ENCODE peak calls at places on chromosomes 12 and 14, in five cellular contexts. One of them, this sample, is unnamed. For H3K4me1, the result is how much of the 10 kb centered on the place peaks cover.

GRCh38 chr14:105445901-105446845 is 26.5 kb downstream of the MTA1 start:
- DNase-seq in uterus: no peak
- DNase-seq in CD8-positive, alpha-beta T cell: no peak
- DNase-seq in right lobe of liver: no peak
- DNase-seq in upper lobe of right lung: no peak
- DNase-seq in this sample: no peak

GRCh38 chr14:24690492-24690891 is 56.5 kb upstream of the GZMB start:
- DNase-seq in uterus: no peak
- DNase-seq in CD8-positive, alpha-beta T cell: no peak
- DNase-seq in right lobe of liver: no peak
- DNase-seq in upper lobe of right lung: no peak
- DNase-seq in this sample: no peak

GRCh38 chr14:41404121-41404520 is 202.6 kb upstream of the LRFN5 start:
- DNase-seq in uterus: no peak
- DNase-seq in CD8-positive, alpha-beta T cell: no peak
- DNase-seq in right lobe of liver: no peak
- DNase-seq in upper lobe of right lung: no peak
- DNase-seq in this sample: no peak

GRCh38 chr12:14920475-14921126 is 17.7 kb downstream of the ERP27 start:
- DNase-seq in uterus: no peak
- DNase-seq in CD8-positive, alpha-beta T cell: no peak
- DNase-seq in right lobe of liver: no peak
- DNase-seq in upper lobe of right lung: no peak
- DNase-seq in this sample: no peak

GRCh38 chr12:1217191-1217949 is 226.3 kb downstream of the ERC1 start:
- DNase-seq in uterus: no peak
- DNase-seq in CD8-positive, alpha-beta T cell: no peak
- DNase-seq in right lobe of liver: no peak
- DNase-seq in upper lobe of right lung: no peak
- DNase-seq in this sample: no peak

GRCh38 chr12:47413806-47414205 is 292.0 kb downstream of the RPAP3 start:
- DNase-seq in uterus: no peak
- DNase-seq in CD8-positive, alpha-beta T cell: no peak
- DNase-seq in right lobe of liver: no peak
- DNase-seq in upper lobe of right lung: no peak
- DNase-seq in this sample: no peak

GRCh38 chr12:58142991-58143390 is 201.6 kb downstream of the ATP23 start:
- DNase-seq in uterus: no peak
- DNase-seq in CD8-positive, alpha-beta T cell: no peak
- DNase-seq in right lobe of liver: no peak
- DNase-seq in upper lobe of right lung: no peak
- DNase-seq in this sample: no peak

GRCh38 chr14:61470954-61471279 is 149.5 kb downstream of the PRKCH start:
- DNase-seq in uterus: no peak
- DNase-seq in CD8-positive, alpha-beta T cell: no peak
- DNase-seq in right lobe of liver: peak
- DNase-seq in upper lobe of right lung: no peak
- DNase-seq in this sample: no peak

GRCh38 chr12:47750229-47750798 is 8.4 kb downstream of the RAPGEF3 start:
- DNase-seq in uterus: no peak
- DNase-seq in CD8-positive, alpha-beta T cell: no peak
- DNase-seq in right lobe of liver: no peak
- DNase-seq in upper lobe of right lung: no peak
- DNase-seq in this sample: no peak

GRCh38 chr14:79186523-79186922 is 1016.4 kb downstream of the NRXN3 start:
- DNase-seq in uterus: no peak
- DNase-seq in CD8-positive, alpha-beta T cell: no peak
- DNase-seq in right lobe of liver: no peak
- DNase-seq in upper lobe of right lung: no peak
- DNase-seq in this sample: no peak

GRCh38 chr14:79732911-79733310 is 478.4 kb downstream of the DIO2 start:
- DNase-seq in uterus: no peak
- DNase-seq in CD8-positive, alpha-beta T cell: no peak
- DNase-seq in right lobe of liver: no peak
- DNase-seq in upper lobe of right lung: no peak
- DNase-seq in this sample: no peak

GRCh38 chr14:81471062-81471461 is 62.6 kb downstream of the SEL1L start:
- DNase-seq in uterus: no peak
- DNase-seq in CD8-positive, alpha-beta T cell: no peak
- DNase-seq in right lobe of liver: no peak
- DNase-seq in upper lobe of right lung: no peak
- DNase-seq in this sample: no peak

GRCh38 chr14:26323781-26324363 is 274.0 kb downstream of the NOVA1 start:
- DNase-seq in uterus: no peak
- DNase-seq in CD8-positive, alpha-beta T cell: no peak
- DNase-seq in right lobe of liver: no peak
- DNase-seq in upper lobe of right lung: no peak
- DNase-seq in this sample: no peak

GRCh38 chr12:72511906-72512305 is 239.7 kb downstream of the TRHDE start:
- DNase-seq in uterus: no peak
- DNase-seq in CD8-positive, alpha-beta T cell: no peak
- DNase-seq in right lobe of liver: no peak
- DNase-seq in upper lobe of right lung: no peak
- DNase-seq in this sample: no peak

GRCh38 chr12:10753066-10753465 is 29.9 kb upstream of the YBX3 start:
- DNase-seq in uterus: no peak
- DNase-seq in CD8-positive, alpha-beta T cell: no peak
- DNase-seq in right lobe of liver: no peak
- DNase-seq in upper lobe of right lung: no peak
- DNase-seq in this sample: no peak

GRCh38 chr12:24025153-24025798 is 75.8 kb upstream of the SOX5 start:
- DNase-seq in uterus: no peak
- DNase-seq in CD8-positive, alpha-beta T cell: no peak
- DNase-seq in right lobe of liver: no peak
- DNase-seq in upper lobe of right lung: no peak
- DNase-seq in this sample: no peak

GRCh38 chr14:54503476-54503875 is 6.2 kb upstream of the CGRRF1 start:
- DNase-seq in uterus: no peak
- DNase-seq in CD8-positive, alpha-beta T cell: no peak
- DNase-seq in right lobe of liver: no peak
- DNase-seq in upper lobe of right lung: no peak
- DNase-seq in this sample: no peak

GRCh38 chr12:43292699-43293098 is 259.3 kb downstream of the ADAMTS20 start:
- DNase-seq in uterus: no peak
- DNase-seq in CD8-positive, alpha-beta T cell: no peak
- DNase-seq in right lobe of liver: no peak
- DNase-seq in upper lobe of right lung: no peak
- DNase-seq in this sample: no peak

GRCh38 chr14:26702721-26703250 is 105.0 kb upstream of the NOVA1 start:
- DNase-seq in uterus: no peak
- DNase-seq in CD8-positive, alpha-beta T cell: no peak
- DNase-seq in right lobe of liver: no peak
- DNase-seq in upper lobe of right lung: no peak
- DNase-seq in this sample: no peak

GRCh38 chr14:104392001-104392395 is 187.6 kb upstream of the C14orf180 start:
- DNase-seq in uterus: no peak
- DNase-seq in CD8-positive, alpha-beta T cell: peak
- DNase-seq in right lobe of liver: peak
- DNase-seq in upper lobe of right lung: peak
- DNase-seq in this sample: peak

GRCh38 chr12:56242986-56243385 is 13.1 kb downstream of the SLC39A5 start:
- DNase-seq in uterus: no peak
- DNase-seq in CD8-positive, alpha-beta T cell: no peak
- DNase-seq in right lobe of liver: no peak
- DNase-seq in upper lobe of right lung: no peak
- DNase-seq in this sample: no peak

GRCh38 chr14:93013368-93013719 is 90.4 kb downstream of the CHGA start:
- DNase-seq in uterus: no peak
- DNase-seq in CD8-positive, alpha-beta T cell: no peak
- DNase-seq in right lobe of liver: no peak
- DNase-seq in upper lobe of right lung: no peak
- DNase-seq in this sample: no peak

GRCh38 chr14:104082807-104083206 is 2.7 kb upstream of the ASPG start:
- DNase-seq in uterus: peak
- DNase-seq in CD8-positive, alpha-beta T cell: no peak
- DNase-seq in right lobe of liver: peak
- DNase-seq in upper lobe of right lung: peak
- DNase-seq in this sample: no peak

GRCh38 chr14:55973285-55973800 is 144.9 kb upstream of the PELI2 start:
- DNase-seq in uterus: no peak
- DNase-seq in CD8-positive, alpha-beta T cell: no peak
- DNase-seq in right lobe of liver: no peak
- DNase-seq in upper lobe of right lung: no peak
- DNase-seq in this sample: no peak

GRCh38 chr12:130713581-130713991 is 2.5 kb downstream of the RIMBP2 start:
- DNase-seq in uterus: peak
- DNase-seq in CD8-positive, alpha-beta T cell: no peak
- DNase-seq in right lobe of liver: no peak
- DNase-seq in upper lobe of right lung: no peak
- DNase-seq in this sample: peak

GRCh38 chr12:3842517-3842916 is 30.7 kb downstream of the PARP11 start:
- DNase-seq in uterus: no peak
- DNase-seq in CD8-positive, alpha-beta T cell: no peak
- DNase-seq in right lobe of liver: no peak
- DNase-seq in upper lobe of right lung: no peak
- DNase-seq in this sample: no peak

GRCh38 chr12:52735106-52735505 is 31.8 kb upstream of the KRT77 start:
- DNase-seq in uterus: no peak
- DNase-seq in CD8-positive, alpha-beta T cell: no peak
- DNase-seq in right lobe of liver: no peak
- DNase-seq in upper lobe of right lung: no peak
- DNase-seq in this sample: no peak

GRCh38 chr14:85439696-85440328 is 90.1 kb upstream of the FLRT2 start:
- DNase-seq in uterus: no peak
- DNase-seq in CD8-positive, alpha-beta T cell: no peak
- DNase-seq in right lobe of liver: no peak
- DNase-seq in upper lobe of right lung: no peak
- DNase-seq in this sample: no peak
- H3K4me1 ChIP-seq in uterus: under half
- H3K4me1 ChIP-seq in CD8-positive, alpha-beta T cell: under half
- H3K4me1 ChIP-seq in right lobe of liver: under half
- H3K4me1 ChIP-seq in upper lobe of right lung: under half
- H3K4me1 ChIP-seq in this sample: under half

DNA sequence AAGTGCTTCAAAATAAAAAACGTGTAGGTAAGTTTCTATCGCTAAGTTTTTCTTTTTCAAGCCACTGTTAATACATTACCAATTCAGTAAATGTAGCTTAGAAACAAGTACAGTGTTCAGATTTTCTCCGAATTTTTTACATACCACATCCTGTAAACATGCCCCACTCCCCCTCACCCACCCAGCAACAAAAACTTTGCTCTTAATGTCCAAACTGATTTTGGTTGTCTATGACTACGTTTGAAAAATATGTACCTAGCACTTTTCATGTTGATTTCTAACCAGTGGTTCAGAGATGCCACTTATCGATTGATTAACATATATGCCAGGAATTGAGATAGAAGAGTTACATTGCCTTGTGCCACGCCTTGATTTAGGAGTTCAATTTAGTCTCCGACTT is 663 bp upstream of the LIN7A start:
- DNase-seq in uterus: no peak
- DNase-seq in CD8-positive, alpha-beta T cell: no peak
- DNase-seq in right lobe of liver: no peak
- DNase-seq in upper lobe of right lung: no peak
- DNase-seq in this sample: no peak
- H3K27ac ChIP-seq in uterus: no peak
- H3K27ac ChIP-seq in CD8-positive, alpha-beta T cell: no peak
- H3K27ac ChIP-seq in right lobe of liver: peak
- H3K27ac ChIP-seq in upper lobe of right lung: no peak
- H3K27ac ChIP-seq in this sample: no peak

GRCh38 chr14:106686533-106686932 is 1160.2 kb downstream of the TMEM121 start:
- DNase-seq in uterus: no peak
- DNase-seq in CD8-positive, alpha-beta T cell: no peak
- DNase-seq in right lobe of liver: no peak
- DNase-seq in upper lobe of right lung: no peak
- DNase-seq in this sample: no peak

GRCh38 chr14:106679776-106680175 is 1153.4 kb downstream of the TMEM121 start:
- DNase-seq in uterus: no peak
- DNase-seq in CD8-positive, alpha-beta T cell: no peak
- DNase-seq in right lobe of liver: no peak
- DNase-seq in upper lobe of right lung: no peak
- DNase-seq in this sample: no peak

GRCh38 chr14:106681161-106681955 is 1155.0 kb downstream of the TMEM121 start:
- DNase-seq in uterus: no peak
- DNase-seq in CD8-positive, alpha-beta T cell: no peak
- DNase-seq in right lobe of liver: no peak
- DNase-seq in upper lobe of right lung: no peak
- DNase-seq in this sample: no peak
- TF ChIP-seq CTCF in uterus: no peak
- TF ChIP-seq CTCF in CD8-positive, alpha-beta T cell: peak
- TF ChIP-seq CTCF in right lobe of liver: no peak
- TF ChIP-seq CTCF in upper lobe of right lung: no peak
- TF ChIP-seq CTCF in this sample: no peak

DNA sequence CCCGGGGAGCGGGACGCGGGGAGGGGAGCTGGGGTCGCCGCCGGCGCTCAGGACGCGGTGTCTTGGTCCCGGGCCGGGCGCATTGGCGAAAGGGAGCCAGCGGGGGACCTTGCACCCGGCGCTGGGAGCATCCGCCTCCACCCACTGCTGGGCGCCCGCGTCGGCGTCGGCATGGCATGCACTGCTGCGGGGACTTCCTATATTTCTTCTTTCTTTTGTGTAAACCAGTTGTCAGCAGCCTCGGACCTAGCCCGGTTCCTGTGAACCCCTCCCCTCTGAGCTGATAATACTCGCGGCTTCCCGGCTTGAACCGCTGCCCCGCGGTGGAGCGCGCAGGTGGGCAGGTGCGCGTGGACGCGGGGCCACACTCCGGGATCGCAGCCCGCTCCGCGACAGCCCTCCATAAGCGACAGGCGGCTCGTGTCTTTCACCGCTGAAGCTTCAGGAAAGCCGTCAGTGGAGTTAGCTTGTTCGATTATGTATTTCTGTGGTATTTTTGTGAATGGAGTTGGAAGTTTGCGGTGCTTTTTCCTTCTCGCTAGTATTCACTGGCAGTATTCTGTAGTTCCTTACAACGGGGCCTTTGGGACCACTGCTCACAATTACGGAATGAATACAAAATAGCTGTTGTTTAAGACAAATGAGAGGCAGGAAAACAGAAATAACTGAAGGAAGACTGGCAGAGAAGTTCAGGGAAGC is 824 bp downstream of the BMAL2 start:
- DNase-seq in uterus: no peak
- DNase-seq in CD8-positive, alpha-beta T cell: peak
- DNase-seq in right lobe of liver: peak
- DNase-seq in upper lobe of right lung: peak
- DNase-seq in this sample: peak
- H3K4me1 ChIP-seq in uterus: under half
- H3K4me1 ChIP-seq in CD8-positive, alpha-beta T cell: under half
- H3K4me1 ChIP-seq in right lobe of liver: under half
- H3K4me1 ChIP-seq in upper lobe of right lung: under half
- H3K4me1 ChIP-seq in this sample: under half

GRCh38 chr14:95273041-95273978 is 46.4 kb downstream of the CLMN start:
- DNase-seq in uterus: no peak
- DNase-seq in CD8-positive, alpha-beta T cell: no peak
- DNase-seq in right lobe of liver: no peak
- DNase-seq in upper lobe of right lung: no peak
- DNase-seq in this sample: no peak
- H3K27ac ChIP-seq in uterus: no peak
- H3K27ac ChIP-seq in CD8-positive, alpha-beta T cell: no peak
- H3K27ac ChIP-seq in right lobe of liver: no peak
- H3K27ac ChIP-seq in upper lobe of right lung: no peak
- H3K27ac ChIP-seq in this sample: no peak

This sample was measured in spleen.